ENCODE peak calls at places on chromosomes 4 and X, in five cellular contexts. One of them, this sample, is unnamed.

GRCh38 chrX:23783569-23784486 is 855 bp downstream of the SAT1 start:
- DNase-seq in body of pancreas: no peak
- DNase-seq in AG10803: no peak
- DNase-seq in mucosa of descending colon: no peak
- DNase-seq in fibroblast of lung: peak
- DNase-seq in this sample: no peak

GRCh38 chrX:78321809-78322208 is 5.6 kb downstream of the CYSLTR1 start:
- DNase-seq in mucosa of descending colon: peak
- DNase-seq in fibroblast of lung: no peak
- DNase-seq in AG10803: no peak
- DNase-seq in body of pancreas: peak
- DNase-seq in this sample: no peak

GRCh38 chr4:7837597-7838135 is 102.0 kb downstream of the AFAP1 start:
- DNase-seq in body of pancreas: no peak
- DNase-seq in AG10803: no peak
- DNase-seq in mucosa of descending colon: no peak
- DNase-seq in fibroblast of lung: no peak
- DNase-seq in this sample: no peak

GRCh38 chrX:136586386-136586785 is 54.4 kb downstream of the VGLL1 start:
- DNase-seq in AG10803: peak
- DNase-seq in fibroblast of lung: peak
- DNase-seq in body of pancreas: no peak
- DNase-seq in mucosa of descending colon: no peak
- DNase-seq in this sample: no peak

GRCh38 chr4:30256105-30256828 is 463.9 kb upstream of the PCDH7 start:
- DNase-seq in fibroblast of lung: no peak
- DNase-seq in mucosa of descending colon: no peak
- DNase-seq in AG10803: no peak
- DNase-seq in body of pancreas: no peak
- DNase-seq in this sample: no peak

GRCh38 chrX:7233632-7234406 is 85.9 kb upstream of the PUDP start:
- DNase-seq in mucosa of descending colon: no peak
- DNase-seq in fibroblast of lung: no peak
- DNase-seq in body of pancreas: no peak
- DNase-seq in AG10803: peak
- DNase-seq in this sample: no peak

GRCh38 chrX:148930330-148930729 is 429.9 kb downstream of the AFF2 start:
- DNase-seq in fibroblast of lung: no peak
- DNase-seq in mucosa of descending colon: no peak
- DNase-seq in AG10803: no peak
- DNase-seq in body of pancreas: no peak
- DNase-seq in this sample: no peak

GRCh38 chr4:79065262-79065661 is 126.0 kb upstream of the PAQR3 start:
- DNase-seq in AG10803: no peak
- DNase-seq in fibroblast of lung: no peak
- DNase-seq in body of pancreas: no peak
- DNase-seq in mucosa of descending colon: no peak
- DNase-seq in this sample: no peak

GRCh38 chr4:22969314-22969896 is 276.7 kb downstream of the GBA3 start:
- DNase-seq in fibroblast of lung: peak
- DNase-seq in body of pancreas: no peak
- DNase-seq in mucosa of descending colon: no peak
- DNase-seq in AG10803: peak
- DNase-seq in this sample: peak

GRCh38 chr4:2723751-2724150 is 32.4 kb downstream of the TNIP2 start:
- DNase-seq in AG10803: no peak
- DNase-seq in mucosa of descending colon: no peak
- DNase-seq in fibroblast of lung: no peak
- DNase-seq in body of pancreas: no peak
- DNase-seq in this sample: no peak

GRCh38 chrX:135000516-135000915 is 9.7 kb downstream of the SMIM10 start:
- DNase-seq in body of pancreas: no peak
- DNase-seq in AG10803: no peak
- DNase-seq in mucosa of descending colon: no peak
- DNase-seq in fibroblast of lung: peak
- DNase-seq in this sample: peak

GRCh38 chrX:110512341-110512740 is 153.7 kb downstream of the RTL9 start:
- DNase-seq in fibroblast of lung: no peak
- DNase-seq in mucosa of descending colon: no peak
- DNase-seq in body of pancreas: no peak
- DNase-seq in AG10803: no peak
- DNase-seq in this sample: no peak
- H3K4me3 ChIP-seq in fibroblast of lung: no peak
- H3K4me3 ChIP-seq in mucosa of descending colon: no peak
- H3K4me3 ChIP-seq in body of pancreas: no peak
- H3K4me3 ChIP-seq in AG10803: no peak
- H3K4me3 ChIP-seq in this sample: no peak

GRCh38 chrX:54640721-54641120 is 110.7 kb downstream of the GNL3L start:
- DNase-seq in body of pancreas: no peak
- DNase-seq in mucosa of descending colon: no peak
- DNase-seq in fibroblast of lung: no peak
- DNase-seq in AG10803: no peak
- DNase-seq in this sample: peak
- H3K4me3 ChIP-seq in body of pancreas: no peak
- H3K4me3 ChIP-seq in mucosa of descending colon: no peak
- H3K4me3 ChIP-seq in fibroblast of lung: no peak
- H3K4me3 ChIP-seq in AG10803: no peak
- H3K4me3 ChIP-seq in this sample: no peak

GRCh38 chr4:44447563-44448504 is 775 bp downstream of the KCTD8 start:
- DNase-seq in AG10803: no peak
- DNase-seq in body of pancreas: peak
- DNase-seq in fibroblast of lung: peak
- DNase-seq in mucosa of descending colon: peak
- DNase-seq in this sample: no peak

GRCh38 chr4:44446191-44446590 is 2.4 kb downstream of the KCTD8 start:
- DNase-seq in fibroblast of lung: peak
- DNase-seq in mucosa of descending colon: no peak
- DNase-seq in body of pancreas: no peak
- DNase-seq in AG10803: no peak
- DNase-seq in this sample: no peak

GRCh38 chr4:44448548-44449443 is at the start of gene KCTD8:
- DNase-seq in mucosa of descending colon: peak
- DNase-seq in fibroblast of lung: peak
- DNase-seq in AG10803: peak
- DNase-seq in body of pancreas: peak
- DNase-seq in this sample: peak

GRCh38 chr4:44446801-44447562 is 1.6 kb downstream of the KCTD8 start:
- DNase-seq in mucosa of descending colon: peak
- DNase-seq in AG10803: no peak
- DNase-seq in body of pancreas: peak
- DNase-seq in fibroblast of lung: no peak
- DNase-seq in this sample: no peak
- H3K4me3 ChIP-seq in mucosa of descending colon: no peak
- H3K4me3 ChIP-seq in AG10803: no peak
- H3K4me3 ChIP-seq in body of pancreas: no peak
- H3K4me3 ChIP-seq in fibroblast of lung: peak
- H3K4me3 ChIP-seq in this sample: peak

GRCh38 chr4:182800216-182800515 is 117.0 kb downstream of the DCTD start:
- DNase-seq in body of pancreas: no peak
- DNase-seq in mucosa of descending colon: no peak
- DNase-seq in AG10803: no peak
- DNase-seq in fibroblast of lung: no peak
- DNase-seq in this sample: no peak
- H3K4me3 ChIP-seq in body of pancreas: no peak
- H3K4me3 ChIP-seq in mucosa of descending colon: no peak
- H3K4me3 ChIP-seq in AG10803: no peak
- H3K4me3 ChIP-seq in fibroblast of lung: no peak
- H3K4me3 ChIP-seq in this sample: no peak

GRCh38 chr4:15755781-15756180 is 22.3 kb upstream of the CD38 start:
- DNase-seq in mucosa of descending colon: no peak
- DNase-seq in body of pancreas: no peak
- DNase-seq in fibroblast of lung: peak
- DNase-seq in AG10803: no peak
- DNase-seq in this sample: peak
- H3K4me3 ChIP-seq in mucosa of descending colon: no peak
- H3K4me3 ChIP-seq in body of pancreas: no peak
- H3K4me3 ChIP-seq in fibroblast of lung: no peak
- H3K4me3 ChIP-seq in AG10803: no peak
- H3K4me3 ChIP-seq in this sample: no peak

DNA sequence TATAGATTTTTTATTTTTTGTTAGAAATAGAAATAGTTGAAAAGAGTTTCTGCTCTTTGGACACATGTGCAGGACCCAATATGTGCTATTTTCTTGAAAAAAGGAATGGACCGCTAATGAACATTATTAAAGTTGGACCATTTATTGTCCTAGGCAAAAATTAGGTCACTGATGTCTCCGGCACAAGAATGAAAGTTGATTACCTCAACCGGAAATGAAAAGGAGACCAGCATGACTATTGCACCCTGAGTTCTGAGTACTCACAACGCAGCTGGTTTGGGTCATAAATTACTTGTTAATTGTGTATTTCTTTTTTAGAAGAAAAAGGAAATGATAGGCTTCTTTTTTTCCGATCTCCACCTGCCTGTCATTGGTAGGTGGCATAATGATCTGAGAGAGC is 232.6 kb downstream of the ARHGAP24 start:
- DNase-seq in fibroblast of lung: no peak
- DNase-seq in mucosa of descending colon: no peak
- DNase-seq in AG10803: no peak
- DNase-seq in body of pancreas: no peak
- DNase-seq in this sample: no peak
- H3K4me3 ChIP-seq in fibroblast of lung: no peak
- H3K4me3 ChIP-seq in mucosa of descending colon: no peak
- H3K4me3 ChIP-seq in AG10803: no peak
- H3K4me3 ChIP-seq in body of pancreas: no peak
- H3K4me3 ChIP-seq in this sample: no peak

GRCh38 chr4:146477054-146477453 is 44.7 kb downstream of the SLC10A7 start:
- DNase-seq in AG10803: no peak
- DNase-seq in mucosa of descending colon: no peak
- DNase-seq in fibroblast of lung: peak
- DNase-seq in body of pancreas: no peak
- DNase-seq in this sample: peak
- H3K4me3 ChIP-seq in AG10803: no peak
- H3K4me3 ChIP-seq in mucosa of descending colon: no peak
- H3K4me3 ChIP-seq in fibroblast of lung: no peak
- H3K4me3 ChIP-seq in body of pancreas: no peak
- H3K4me3 ChIP-seq in this sample: no peak